ENCODE peak calls at places on chromosomes 7 and 10, in five cellular contexts. One of them, this sample, is unnamed.

GRCh38 chr10:114631678-114632417 is 26.2 kb downstream of the ABLIM1 start:
- DNase-seq in caudate nucleus: no peak
- DNase-seq in stimulated activated CD4-positive, alpha-beta T cell treated with anti-CD3 and anti-CD28 coated beads, Interleukin-1b, Interleukin-23, amount 100 ng/mL, for 4 hours: peak; percentile 13
- DNase-seq in GM04504: no peak
- DNase-seq in KBM-7: no peak
- DNase-seq in this sample: no peak

GRCh38 chr7:107966701-107967100 is 36.3 kb downstream of the LAMB1 start:
- DNase-seq in caudate nucleus: no peak
- DNase-seq in stimulated activated CD4-positive, alpha-beta T cell treated with anti-CD3 and anti-CD28 coated beads, Interleukin-1b, Interleukin-23, amount 100 ng/mL, for 4 hours: no peak
- DNase-seq in GM04504: peak; percentile 88
- DNase-seq in KBM-7: no peak
- DNase-seq in this sample: no peak

GRCh38 chr10:27192284-27192683 is 37.1 kb downstream of the MASTL start:
- DNase-seq in caudate nucleus: no peak
- DNase-seq in stimulated activated CD4-positive, alpha-beta T cell treated with anti-CD3 and anti-CD28 coated beads, Interleukin-1b, Interleukin-23, amount 100 ng/mL, for 4 hours: no peak
- DNase-seq in GM04504: peak; percentile 78
- DNase-seq in KBM-7: no peak
- DNase-seq in this sample: no peak

GRCh38 chr7:69967152-69967591 is 368.9 kb downstream of the AUTS2 start:
- DNase-seq in caudate nucleus: no peak
- DNase-seq in stimulated activated CD4-positive, alpha-beta T cell treated with anti-CD3 and anti-CD28 coated beads, Interleukin-1b, Interleukin-23, amount 100 ng/mL, for 4 hours: no peak
- DNase-seq in GM04504: no peak
- DNase-seq in KBM-7: no peak
- DNase-seq in this sample: no peak

GRCh38 chr7:107045195-107045960 is 873 bp downstream of the PRKAR2B start:
- DNase-seq in caudate nucleus: no peak
- DNase-seq in stimulated activated CD4-positive, alpha-beta T cell treated with anti-CD3 and anti-CD28 coated beads, Interleukin-1b, Interleukin-23, amount 100 ng/mL, for 4 hours: no peak
- DNase-seq in GM04504: no peak
- DNase-seq in KBM-7: peak; percentile 36
- DNase-seq in this sample: no peak

GRCh38 chr7:31788445-31788844 is 101.4 kb downstream of the PPP1R17 start:
- DNase-seq in caudate nucleus: no peak
- DNase-seq in stimulated activated CD4-positive, alpha-beta T cell treated with anti-CD3 and anti-CD28 coated beads, Interleukin-1b, Interleukin-23, amount 100 ng/mL, for 4 hours: no peak
- DNase-seq in GM04504: no peak
- DNase-seq in KBM-7: no peak
- DNase-seq in this sample: no peak

GRCh38 chr10:36675458-36675880 is 449.9 kb upstream of the ANKRD30A start:
- DNase-seq in caudate nucleus: no peak
- DNase-seq in stimulated activated CD4-positive, alpha-beta T cell treated with anti-CD3 and anti-CD28 coated beads, Interleukin-1b, Interleukin-23, amount 100 ng/mL, for 4 hours: no peak
- DNase-seq in GM04504: peak; percentile 55
- DNase-seq in KBM-7: no peak
- DNase-seq in this sample: no peak

GRCh38 chr10:100022403-100022802 is 12.7 kb upstream of the DNMBP start:
- DNase-seq in caudate nucleus: no peak
- DNase-seq in stimulated activated CD4-positive, alpha-beta T cell treated with anti-CD3 and anti-CD28 coated beads, Interleukin-1b, Interleukin-23, amount 100 ng/mL, for 4 hours: no peak
- DNase-seq in GM04504: no peak
- DNase-seq in KBM-7: no peak
- DNase-seq in this sample: no peak

GRCh38 chr7:17640730-17641377 is 299.4 kb downstream of the SNX13 start:
- DNase-seq in caudate nucleus: no peak
- DNase-seq in stimulated activated CD4-positive, alpha-beta T cell treated with anti-CD3 and anti-CD28 coated beads, Interleukin-1b, Interleukin-23, amount 100 ng/mL, for 4 hours: no peak
- DNase-seq in GM04504: no peak
- DNase-seq in KBM-7: peak; percentile 57
- DNase-seq in this sample: no peak

GRCh38 chr7:115868369-115868768 is 162.2 kb downstream of the TFEC start:
- DNase-seq in caudate nucleus: no peak
- DNase-seq in stimulated activated CD4-positive, alpha-beta T cell treated with anti-CD3 and anti-CD28 coated beads, Interleukin-1b, Interleukin-23, amount 100 ng/mL, for 4 hours: no peak
- DNase-seq in GM04504: no peak
- DNase-seq in KBM-7: no peak
- DNase-seq in this sample: no peak

GRCh38 chr10:61757525-61758397 is 95.0 kb downstream of the CABCOCO1 start:
- DNase-seq in caudate nucleus: no peak
- DNase-seq in stimulated activated CD4-positive, alpha-beta T cell treated with anti-CD3 and anti-CD28 coated beads, Interleukin-1b, Interleukin-23, amount 100 ng/mL, for 4 hours: no peak
- DNase-seq in GM04504: no peak
- DNase-seq in KBM-7: peak; percentile 64
- DNase-seq in this sample: no peak